ENCODE peak calls at places on chromosomes 13 and 19, in six cellular contexts. E, S, Z, P, L and D are unnamed samples.
A peak's percentile ranks its signal among the peaks of the same experiment; 100 is the strongest.

GRCh38 chr13:80048802-80049201 is 292.1 kb downstream of the SPRY2 start:
- DNase-seq in E (peak; percentile 64), S (peak; percentile 79), Z (peak; percentile 59), P (peak; percentile 69), L (peak; percentile 16), D (peak; percentile 81)

GRCh38 chr13:39111145-39111544 is 72.9 kb downstream of the NHLRC3 start:
- DNase-seq in E (no peak), S (no peak), Z (no peak), P (no peak), L (no peak), D (no peak)

GRCh38 chr19:4523306-4524110 is 5.2 kb upstream of the PLIN4 start:
- DNase-seq in E (peak; percentile 77), S (no peak), Z (peak; percentile 59), P (no peak), L (peak; percentile 60), D (peak; percentile 66)

GRCh38 chr13:46101488-46102289 is 3.1 kb downstream of the CPB2 start:
- DNase-seq in E (no peak), S (no peak), Z (no peak), P (no peak), L (no peak), D (no peak)

GRCh38 chr13:46126074-46126473 is 21.2 kb upstream of the CPB2 start:
- DNase-seq in E (no peak), S (no peak), Z (no peak), P (no peak), L (no peak), D (no peak)

GRCh38 chr19:56148096-56148495 is 7.0 kb downstream of the ZNF444 start:
- DNase-seq in E (no peak), S (no peak), Z (no peak), P (no peak), L (no peak), D (no peak)

GRCh38 chr19:2488942-2489731 is 13.2 kb downstream of the GADD45B start:
- DNase-seq in E (peak; percentile 64), S (no peak), Z (peak; percentile 73), P (no peak), L (peak; percentile 47), D (peak; percentile 77)

GRCh38 chr13:113497217-113497616 is 6.7 kb upstream of the DCUN1D2 start:
- DNase-seq in E (no peak), S (no peak), Z (no peak), P (no peak), L (no peak), D (no peak)

GRCh38 chr19:2327773-2328400 is 499 bp downstream of the LSM7 start:
- DNase-seq in E (no peak), S (peak; percentile 73), Z (peak; percentile 58), P (no peak), L (no peak), D (no peak)